ENCODE peak calls at places on chromosomes 1 and 21, in eight cellular contexts. One of them, this sample, is unnamed.

GRCh38 chr1:110555807-110556470 is 37.0 kb upstream of the KCNA10 start:
- DNase-seq in RPMI8226: peak
- DNase-seq in hippocampal formation: peak
- DNase-seq in T47D: no peak
- DNase-seq in adrenal gland: peak
- DNase-seq in naive thymus-derived CD8-positive, alpha-beta T cell: no peak
- DNase-seq in COR-L47: peak
- DNase-seq in stimulated activated CD4-positive, alpha-beta T cell treated with anti-CD3 and anti-CD28 coated beads, Interleukin-12 subunit alpha, Interleukin-12 subunit beta, amount 100 ng/mL, for 4 hours: no peak
- DNase-seq in this sample: no peak

GRCh38 chr1:3349161-3349967 is 105.1 kb upstream of the ARHGEF16 start:
- DNase-seq in stimulated activated CD4-positive, alpha-beta T cell treated with anti-CD3 and anti-CD28 coated beads, Interleukin-12 subunit alpha, Interleukin-12 subunit beta, amount 100 ng/mL, for 4 hours: no peak
- DNase-seq in COR-L47: peak
- DNase-seq in T47D: no peak
- DNase-seq in naive thymus-derived CD8-positive, alpha-beta T cell: no peak
- DNase-seq in hippocampal formation: no peak
- DNase-seq in RPMI8226: peak
- DNase-seq in adrenal gland: no peak
- DNase-seq in this sample: no peak

GRCh38 chr1:109253803-109254620 is 4.7 kb downstream of the CELSR2 start:
- DNase-seq in RPMI8226: no peak
- DNase-seq in stimulated activated CD4-positive, alpha-beta T cell treated with anti-CD3 and anti-CD28 coated beads, Interleukin-12 subunit alpha, Interleukin-12 subunit beta, amount 100 ng/mL, for 4 hours: no peak
- DNase-seq in T47D: no peak
- DNase-seq in COR-L47: no peak
- DNase-seq in adrenal gland: no peak
- DNase-seq in naive thymus-derived CD8-positive, alpha-beta T cell: no peak
- DNase-seq in hippocampal formation: peak
- DNase-seq in this sample: no peak

GRCh38 chr1:229624906-229625871 is 733 bp downstream of the TAF5L start:
- DNase-seq in hippocampal formation: peak
- DNase-seq in RPMI8226: peak
- DNase-seq in adrenal gland: peak
- DNase-seq in stimulated activated CD4-positive, alpha-beta T cell treated with anti-CD3 and anti-CD28 coated beads, Interleukin-12 subunit alpha, Interleukin-12 subunit beta, amount 100 ng/mL, for 4 hours: peak
- DNase-seq in naive thymus-derived CD8-positive, alpha-beta T cell: peak
- DNase-seq in COR-L47: peak
- DNase-seq in T47D: peak
- DNase-seq in this sample: peak

GRCh38 chr1:241627453-241628329 is 12.5 kb downstream of the CHML start:
- DNase-seq in hippocampal formation: peak
- DNase-seq in RPMI8226: peak
- DNase-seq in adrenal gland: no peak
- DNase-seq in stimulated activated CD4-positive, alpha-beta T cell treated with anti-CD3 and anti-CD28 coated beads, Interleukin-12 subunit alpha, Interleukin-12 subunit beta, amount 100 ng/mL, for 4 hours: no peak
- DNase-seq in COR-L47: peak
- DNase-seq in naive thymus-derived CD8-positive, alpha-beta T cell: peak
- DNase-seq in T47D: no peak
- DNase-seq in this sample: no peak

GRCh38 chr1:210292276-210292851 is 36.3 kb upstream of the HHAT start:
- DNase-seq in COR-L47: peak
- DNase-seq in adrenal gland: peak
- DNase-seq in naive thymus-derived CD8-positive, alpha-beta T cell: no peak
- DNase-seq in RPMI8226: peak
- DNase-seq in hippocampal formation: no peak
- DNase-seq in T47D: peak
- DNase-seq in stimulated activated CD4-positive, alpha-beta T cell treated with anti-CD3 and anti-CD28 coated beads, Interleukin-12 subunit alpha, Interleukin-12 subunit beta, amount 100 ng/mL, for 4 hours: peak
- DNase-seq in this sample: no peak

GRCh38 chr21:35020446-35020845 is 28.7 kb downstream of the RUNX1 start:
- DNase-seq in naive thymus-derived CD8-positive, alpha-beta T cell: no peak
- DNase-seq in adrenal gland: no peak
- DNase-seq in stimulated activated CD4-positive, alpha-beta T cell treated with anti-CD3 and anti-CD28 coated beads, Interleukin-12 subunit alpha, Interleukin-12 subunit beta, amount 100 ng/mL, for 4 hours: no peak
- DNase-seq in T47D: no peak
- DNase-seq in COR-L47: no peak
- DNase-seq in RPMI8226: no peak
- DNase-seq in hippocampal formation: no peak
- DNase-seq in this sample: no peak

GRCh38 chr1:6241107-6241886 is 2.7 kb upstream of the HES3 start:
- DNase-seq in T47D: no peak
- DNase-seq in RPMI8226: no peak
- DNase-seq in naive thymus-derived CD8-positive, alpha-beta T cell: no peak
- DNase-seq in COR-L47: no peak
- DNase-seq in stimulated activated CD4-positive, alpha-beta T cell treated with anti-CD3 and anti-CD28 coated beads, Interleukin-12 subunit alpha, Interleukin-12 subunit beta, amount 100 ng/mL, for 4 hours: no peak
- DNase-seq in adrenal gland: no peak
- DNase-seq in hippocampal formation: no peak
- DNase-seq in this sample: no peak

GRCh38 chr1:243623831-243624230 is 226.2 kb downstream of the AKT3 start:
- DNase-seq in naive thymus-derived CD8-positive, alpha-beta T cell: no peak
- DNase-seq in hippocampal formation: no peak
- DNase-seq in T47D: no peak
- DNase-seq in stimulated activated CD4-positive, alpha-beta T cell treated with anti-CD3 and anti-CD28 coated beads, Interleukin-12 subunit alpha, Interleukin-12 subunit beta, amount 100 ng/mL, for 4 hours: no peak
- DNase-seq in RPMI8226: no peak
- DNase-seq in adrenal gland: no peak
- DNase-seq in COR-L47: no peak
- DNase-seq in this sample: no peak

GRCh38 chr1:156499194-156499702 is 1.3 kb downstream of the MEF2D start:
- DNase-seq in COR-L47: no peak
- DNase-seq in hippocampal formation: no peak
- DNase-seq in RPMI8226: no peak
- DNase-seq in naive thymus-derived CD8-positive, alpha-beta T cell: no peak
- DNase-seq in stimulated activated CD4-positive, alpha-beta T cell treated with anti-CD3 and anti-CD28 coated beads, Interleukin-12 subunit alpha, Interleukin-12 subunit beta, amount 100 ng/mL, for 4 hours: no peak
- DNase-seq in adrenal gland: peak
- DNase-seq in T47D: no peak
- DNase-seq in this sample: no peak

GRCh38 chr1:200238311-200238710 is 171.5 kb downstream of the ZNF281 start:
- DNase-seq in COR-L47: no peak
- DNase-seq in T47D: no peak
- DNase-seq in stimulated activated CD4-positive, alpha-beta T cell treated with anti-CD3 and anti-CD28 coated beads, Interleukin-12 subunit alpha, Interleukin-12 subunit beta, amount 100 ng/mL, for 4 hours: no peak
- DNase-seq in adrenal gland: no peak
- DNase-seq in naive thymus-derived CD8-positive, alpha-beta T cell: no peak
- DNase-seq in RPMI8226: no peak
- DNase-seq in hippocampal formation: no peak
- DNase-seq in this sample: no peak

GRCh38 chr1:42417191-42417590 is 36.6 kb downstream of the RIMKLA start:
- DNase-seq in T47D: no peak
- DNase-seq in adrenal gland: no peak
- DNase-seq in RPMI8226: no peak
- DNase-seq in hippocampal formation: no peak
- DNase-seq in naive thymus-derived CD8-positive, alpha-beta T cell: no peak
- DNase-seq in stimulated activated CD4-positive, alpha-beta T cell treated with anti-CD3 and anti-CD28 coated beads, Interleukin-12 subunit alpha, Interleukin-12 subunit beta, amount 100 ng/mL, for 4 hours: no peak
- DNase-seq in COR-L47: no peak
- DNase-seq in this sample: no peak

GRCh38 chr1:236523704-236524141 is at the start of gene LGALS8:
- DNase-seq in stimulated activated CD4-positive, alpha-beta T cell treated with anti-CD3 and anti-CD28 coated beads, Interleukin-12 subunit alpha, Interleukin-12 subunit beta, amount 100 ng/mL, for 4 hours: peak
- DNase-seq in naive thymus-derived CD8-positive, alpha-beta T cell: peak
- DNase-seq in hippocampal formation: peak
- DNase-seq in adrenal gland: peak
- DNase-seq in T47D: peak
- DNase-seq in COR-L47: peak
- DNase-seq in RPMI8226: peak
- DNase-seq in this sample: peak

GRCh38 chr1:230832466-230832865 is 35.9 kb downstream of the C1orf198 start:
- DNase-seq in T47D: no peak
- DNase-seq in hippocampal formation: no peak
- DNase-seq in stimulated activated CD4-positive, alpha-beta T cell treated with anti-CD3 and anti-CD28 coated beads, Interleukin-12 subunit alpha, Interleukin-12 subunit beta, amount 100 ng/mL, for 4 hours: no peak
- DNase-seq in COR-L47: no peak
- DNase-seq in naive thymus-derived CD8-positive, alpha-beta T cell: no peak
- DNase-seq in adrenal gland: no peak
- DNase-seq in RPMI8226: no peak
- DNase-seq in this sample: no peak

GRCh38 chr1:6353948-6354658 is 39.5 kb downstream of the ACOT7 start:
- DNase-seq in COR-L47: no peak
- DNase-seq in hippocampal formation: no peak
- DNase-seq in naive thymus-derived CD8-positive, alpha-beta T cell: no peak
- DNase-seq in RPMI8226: peak
- DNase-seq in adrenal gland: peak
- DNase-seq in stimulated activated CD4-positive, alpha-beta T cell treated with anti-CD3 and anti-CD28 coated beads, Interleukin-12 subunit alpha, Interleukin-12 subunit beta, amount 100 ng/mL, for 4 hours: no peak
- DNase-seq in T47D: no peak
- DNase-seq in this sample: no peak

GRCh38 chr1:93109578-93109977 is 30.5 kb downstream of the MTF2 start:
- DNase-seq in adrenal gland: no peak
- DNase-seq in T47D: no peak
- DNase-seq in COR-L47: no peak
- DNase-seq in naive thymus-derived CD8-positive, alpha-beta T cell: no peak
- DNase-seq in stimulated activated CD4-positive, alpha-beta T cell treated with anti-CD3 and anti-CD28 coated beads, Interleukin-12 subunit alpha, Interleukin-12 subunit beta, amount 100 ng/mL, for 4 hours: no peak
- DNase-seq in RPMI8226: no peak
- DNase-seq in hippocampal formation: no peak
- DNase-seq in this sample: no peak

GRCh38 chr21:41967708-41968107 is 13.9 kb upstream of the C2CD2 start:
- DNase-seq in RPMI8226: no peak
- DNase-seq in T47D: no peak
- DNase-seq in stimulated activated CD4-positive, alpha-beta T cell treated with anti-CD3 and anti-CD28 coated beads, Interleukin-12 subunit alpha, Interleukin-12 subunit beta, amount 100 ng/mL, for 4 hours: no peak
- DNase-seq in adrenal gland: no peak
- DNase-seq in naive thymus-derived CD8-positive, alpha-beta T cell: no peak
- DNase-seq in COR-L47: no peak
- DNase-seq in hippocampal formation: no peak
- DNase-seq in this sample: no peak

GRCh38 chr1:209850342-209850979 is 22.7 kb downstream of the UTP25 start:
- DNase-seq in adrenal gland: peak
- DNase-seq in naive thymus-derived CD8-positive, alpha-beta T cell: no peak
- DNase-seq in stimulated activated CD4-positive, alpha-beta T cell treated with anti-CD3 and anti-CD28 coated beads, Interleukin-12 subunit alpha, Interleukin-12 subunit beta, amount 100 ng/mL, for 4 hours: peak
- DNase-seq in hippocampal formation: peak
- DNase-seq in COR-L47: peak
- DNase-seq in RPMI8226: peak
- DNase-seq in T47D: peak
- DNase-seq in this sample: peak

GRCh38 chr1:230574502-230574901 is 67.8 kb upstream of the COG2 start:
- DNase-seq in adrenal gland: no peak
- DNase-seq in stimulated activated CD4-positive, alpha-beta T cell treated with anti-CD3 and anti-CD28 coated beads, Interleukin-12 subunit alpha, Interleukin-12 subunit beta, amount 100 ng/mL, for 4 hours: no peak
- DNase-seq in hippocampal formation: no peak
- DNase-seq in naive thymus-derived CD8-positive, alpha-beta T cell: no peak
- DNase-seq in COR-L47: no peak
- DNase-seq in T47D: no peak
- DNase-seq in RPMI8226: no peak
- DNase-seq in this sample: no peak

GRCh38 chr21:34004013-34004938 is 69.1 kb upstream of the MRPS6 start:
- DNase-seq in naive thymus-derived CD8-positive, alpha-beta T cell: no peak
- DNase-seq in stimulated activated CD4-positive, alpha-beta T cell treated with anti-CD3 and anti-CD28 coated beads, Interleukin-12 subunit alpha, Interleukin-12 subunit beta, amount 100 ng/mL, for 4 hours: no peak
- DNase-seq in T47D: no peak
- DNase-seq in adrenal gland: no peak
- DNase-seq in hippocampal formation: no peak
- DNase-seq in COR-L47: no peak
- DNase-seq in RPMI8226: no peak
- DNase-seq in this sample: no peak